ENCODE peak calls at places on chromosomes 7 and 10, in four cellular contexts. One of them, this sample, is unnamed.

GRCh38 chr10:74988787-74989574 is 122.5 kb upstream of the SAMD8 start:
- DNase-seq in mammary epithelial cell: no peak
- DNase-seq in OCI-LY7: no peak
- DNase-seq in GM12878: no peak
- DNase-seq in this sample: no peak

GRCh38 chr10:48701139-48701901 is 16.6 kb downstream of the WDFY4 start:
- DNase-seq in OCI-LY7: peak; percentile 32
- DNase-seq in mammary epithelial cell: no peak
- DNase-seq in GM12878: no peak
- DNase-seq in this sample: no peak

GRCh38 chr7:18049262-18049661 is 21.6 kb upstream of the PRPS1L1 start:
- DNase-seq in OCI-LY7: no peak
- DNase-seq in GM12878: no peak
- DNase-seq in mammary epithelial cell: no peak
- DNase-seq in this sample: no peak

GRCh38 chr7:88224596-88225275 is 4.9 kb upstream of the SRI start:
- DNase-seq in GM12878: no peak
- DNase-seq in OCI-LY7: no peak
- DNase-seq in mammary epithelial cell: peak; percentile 75
- DNase-seq in this sample: no peak

GRCh38 chr10:124291009-124291671 is 127.6 kb downstream of the OAT start:
- DNase-seq in mammary epithelial cell: no peak
- DNase-seq in GM12878: no peak
- DNase-seq in OCI-LY7: no peak
- DNase-seq in this sample: no peak

GRCh38 chr10:116691079-116691398 is 51.3 kb downstream of the HSPA12A start:
- DNase-seq in GM12878: no peak
- DNase-seq in mammary epithelial cell: no peak
- DNase-seq in OCI-LY7: no peak
- DNase-seq in this sample: no peak

GRCh38 chr7:151039850-151040548 is 8.3 kb upstream of the ASIC3 start:
- DNase-seq in GM12878: no peak
- DNase-seq in mammary epithelial cell: no peak
- DNase-seq in OCI-LY7: no peak
- DNase-seq in this sample: no peak

GRCh38 chr10:104123397-104123796 is 1.4 kb downstream of the SFR1 start:
- DNase-seq in GM12878: no peak
- DNase-seq in mammary epithelial cell: peak; percentile 20
- DNase-seq in OCI-LY7: peak; percentile 46
- DNase-seq in this sample: peak; percentile 21

GRCh38 chr10:111131168-111131799 is 54.5 kb downstream of the ADRA2A start:
- DNase-seq in GM12878: no peak
- DNase-seq in OCI-LY7: peak; percentile 10
- DNase-seq in mammary epithelial cell: no peak
- DNase-seq in this sample: no peak

GRCh38 chr10:10209152-10209551 is 808.5 kb upstream of the CELF2 start:
- DNase-seq in OCI-LY7: peak; percentile 53
- DNase-seq in GM12878: no peak
- DNase-seq in mammary epithelial cell: no peak
- DNase-seq in this sample: no peak

GRCh38 chr7:148834605-148835004 is 49.5 kb downstream of the EZH2 start:
- DNase-seq in GM12878: no peak
- DNase-seq in OCI-LY7: no peak
- DNase-seq in mammary epithelial cell: no peak
- DNase-seq in this sample: no peak
- H4K20me1 ChIP-seq in GM12878: no peaks in the 10 kb centered on the region
- H4K20me1 ChIP-seq in OCI-LY7: peaks cover 8% of the 10 kb centered on the region
- H4K20me1 ChIP-seq in mammary epithelial cell: no peaks in the 10 kb centered on the region
- H4K20me1 ChIP-seq in this sample: peaks cover 4% of the 10 kb centered on the region

DNA sequence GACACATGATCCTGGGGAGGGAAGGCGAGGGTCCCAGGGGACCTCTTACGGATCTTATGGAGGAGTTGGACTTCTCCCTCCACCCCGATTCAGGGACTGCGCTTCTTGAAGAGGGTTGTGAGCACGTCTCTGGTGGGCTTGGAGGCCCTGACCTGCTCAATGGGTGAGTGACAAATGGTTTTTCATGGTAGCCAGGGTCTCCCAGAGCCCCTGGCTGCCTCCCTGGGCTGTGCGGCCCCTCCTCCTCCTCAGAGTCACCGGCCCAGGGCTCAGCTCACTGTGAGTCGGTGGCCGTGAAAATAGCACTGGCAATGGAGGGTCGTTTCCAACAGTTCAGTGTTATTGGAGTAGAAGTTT is 26.6 kb downstream of the INPP5A start:
- DNase-seq in GM12878: no peak
- DNase-seq in OCI-LY7: no peak
- DNase-seq in mammary epithelial cell: no peak
- DNase-seq in this sample: no peak
- H4K20me1 ChIP-seq in GM12878: peaks cover 3% of the 10 kb centered on the region
- H4K20me1 ChIP-seq in OCI-LY7: no peaks in the 10 kb centered on the region
- H4K20me1 ChIP-seq in mammary epithelial cell: no peaks in the 10 kb centered on the region
- H4K20me1 ChIP-seq in this sample: no peaks in the 10 kb centered on the region

DNA sequence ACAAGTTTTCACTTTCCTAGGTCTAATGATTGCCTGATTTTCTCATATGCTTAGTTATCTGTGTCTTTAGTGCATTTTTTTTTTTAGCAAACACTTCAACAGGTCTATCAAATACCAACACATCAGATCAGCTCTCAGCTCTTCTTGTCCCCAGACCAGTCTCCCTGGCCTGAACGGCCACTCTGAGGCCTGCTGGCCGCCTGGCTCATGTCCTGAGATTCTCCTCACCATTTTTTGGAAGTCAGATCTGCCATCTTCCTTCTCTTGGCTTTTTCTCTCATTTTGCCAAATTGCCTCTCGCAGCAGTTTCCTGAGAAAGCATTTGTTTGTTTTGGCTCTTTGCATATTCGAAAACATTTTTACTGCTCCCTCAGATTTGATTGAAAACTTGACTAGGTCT is 29.3 kb downstream of the PPP2R2D start:
- DNase-seq in OCI-LY7: no peak
- DNase-seq in GM12878: no peak
- DNase-seq in mammary epithelial cell: no peak
- DNase-seq in this sample: no peak
- H4K20me1 ChIP-seq in OCI-LY7: no peaks in the 10 kb centered on the region
- H4K20me1 ChIP-seq in GM12878: peaks cover 4% of the 10 kb centered on the region
- H4K20me1 ChIP-seq in mammary epithelial cell: peaks cover 3% of the 10 kb centered on the region
- H4K20me1 ChIP-seq in this sample: no peaks in the 10 kb centered on the region

DNA sequence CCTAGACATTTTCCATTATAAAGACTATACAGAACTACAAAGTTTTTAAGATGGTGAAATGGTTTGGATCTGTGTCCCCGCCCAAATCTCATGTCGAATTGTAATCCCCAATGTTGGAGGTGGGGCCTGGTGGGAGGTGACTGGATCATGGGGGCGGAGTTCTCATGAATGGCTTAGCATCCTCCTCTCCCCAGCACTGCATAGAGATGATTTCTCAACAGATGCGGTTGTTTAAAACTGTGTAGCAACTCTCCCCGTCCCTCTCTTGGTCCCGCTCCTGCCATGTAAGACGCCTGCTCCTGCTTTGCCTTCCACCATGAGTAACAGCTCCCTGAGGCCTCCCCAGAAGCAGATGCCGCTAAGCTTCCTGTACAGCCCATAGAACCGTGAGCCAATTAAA is 1.6 kb downstream of the FAM133B start:
- DNase-seq in OCI-LY7: no peak
- DNase-seq in GM12878: no peak
- DNase-seq in mammary epithelial cell: peak; percentile 57
- DNase-seq in this sample: no peak
- H4K20me1 ChIP-seq in OCI-LY7: peaks cover 42% of the 10 kb centered on the region
- H4K20me1 ChIP-seq in GM12878: no peaks in the 10 kb centered on the region
- H4K20me1 ChIP-seq in mammary epithelial cell: peaks cover 3% of the 10 kb centered on the region
- H4K20me1 ChIP-seq in this sample: peaks cover 35% of the 10 kb centered on the region

GRCh38 chr7:139078399-139078798 is 31.1 kb downstream of the ZC3HAV1 start:
- DNase-seq in GM12878: no peak
- DNase-seq in OCI-LY7: no peak
- DNase-seq in mammary epithelial cell: no peak
- DNase-seq in this sample: no peak
- H4K20me1 ChIP-seq in GM12878: no peaks in the 10 kb centered on the region
- H4K20me1 ChIP-seq in OCI-LY7: no peaks in the 10 kb centered on the region
- H4K20me1 ChIP-seq in mammary epithelial cell: no peaks in the 10 kb centered on the region
- H4K20me1 ChIP-seq in this sample: peaks cover 3% of the 10 kb centered on the region